ENCODE peak calls at places on chromosomes 2 and 18, in four cellular contexts. D, I, Y and U are unnamed samples.

GRCh38 chr2:20374919-20375318 is 24.3 kb upstream of the PUM2 start:
- DNase-seq in D (no peak), I (no peak), Y (no peak), U (no peak)

GRCh38 chr18:51196811-51197660 is 445 bp downstream of the MEX3C start:
- DNase-seq in D (peak; percentile 31), I (peak; percentile 63), Y (peak; percentile 71), U (peak; percentile 53)

GRCh38 chr2:118936286-118936685 is 5.7 kb upstream of the MARCO start:
- DNase-seq in D (no peak), I (no peak), Y (no peak), U (no peak)

GRCh38 chr2:62895632-62896009 is 155.0 kb upstream of the OTX1 start:
- DNase-seq in D (no peak), I (no peak), Y (no peak), U (no peak)

GRCh38 chr2:191789791-191790190 is 57.1 kb downstream of the CAVIN2 start:
- DNase-seq in D (no peak), I (no peak), Y (no peak), U (no peak)

GRCh38 chr2:102301867-102302362 is 9.4 kb upstream of the IL1RL1 start:
- DNase-seq in D (peak; percentile 36), I (peak; percentile 36), Y (no peak), U (peak; percentile 42)

GRCh38 chr18:34039194-34039593 is 185.5 kb downstream of the NOL4 start:
- DNase-seq in D (no peak), I (no peak), Y (no peak), U (peak; percentile 2)

GRCh38 chr2:182907081-182907830 is 40.8 kb upstream of the FRZB start:
- DNase-seq in D (no peak), I (no peak), Y (no peak), U (no peak)

GRCh38 chr18:72086421-72086820 is 457.7 kb downstream of the CBLN2 start:
- DNase-seq in D (no peak), I (no peak), Y (no peak), U (no peak)

GRCh38 chr2:233982421-233983121 is 65.4 kb downstream of the TRPM8 start:
- DNase-seq in D (no peak), I (no peak), Y (no peak), U (no peak)

GRCh38 chr18:70151554-70152130 is 53.8 kb downstream of the RTTN start:
- DNase-seq in D (no peak), I (no peak), Y (no peak), U (no peak)

GRCh38 chr2:189498205-189498604 is 56.9 kb downstream of the WDR75 start:
- DNase-seq in D (no peak), I (no peak), Y (no peak), U (no peak)

DNA sequence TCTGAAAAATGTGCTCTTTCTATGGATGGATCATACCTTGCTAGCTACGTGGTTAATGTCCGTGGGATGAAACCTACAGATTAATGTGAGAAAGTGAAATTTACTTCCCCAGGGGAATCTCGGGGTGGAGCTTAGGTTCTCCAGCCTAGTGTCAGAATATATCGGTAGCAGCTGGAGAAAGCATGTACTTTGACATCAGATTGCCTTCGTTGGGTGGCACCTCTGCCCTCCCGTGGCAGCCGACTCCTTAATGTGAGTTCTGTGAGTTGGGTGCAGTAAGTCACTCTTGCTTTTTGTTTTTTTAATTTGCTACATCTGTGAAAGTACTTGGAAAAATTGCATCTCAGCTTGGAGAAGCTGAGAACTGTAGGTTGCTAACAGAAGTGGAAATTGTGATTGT is 3.5 kb downstream of the KLF11 start:
- DNase-seq in D (no peak), I (no peak), Y (no peak), U (no peak)
- TF ChIP-seq CTCF in D (no peak), I (no peak), Y (no peak), U (no peak)

GRCh38 chr2:177056540-177056939 is 156.1 kb upstream of the HNRNPA3 start:
- DNase-seq in D (no peak), I (no peak), Y (no peak), U (no peak)
- TF ChIP-seq CTCF in D (no peak), I (no peak), Y (no peak), U (no peak)

GRCh38 chr2:45607701-45608100 is 3.4 kb downstream of the SRBD1 start:
- DNase-seq in D (no peak), I (no peak), Y (no peak), U (no peak)
- TF ChIP-seq CTCF in D (peak; percentile 29), I (no peak), Y (peak; percentile 34), U (no peak)

DNA sequence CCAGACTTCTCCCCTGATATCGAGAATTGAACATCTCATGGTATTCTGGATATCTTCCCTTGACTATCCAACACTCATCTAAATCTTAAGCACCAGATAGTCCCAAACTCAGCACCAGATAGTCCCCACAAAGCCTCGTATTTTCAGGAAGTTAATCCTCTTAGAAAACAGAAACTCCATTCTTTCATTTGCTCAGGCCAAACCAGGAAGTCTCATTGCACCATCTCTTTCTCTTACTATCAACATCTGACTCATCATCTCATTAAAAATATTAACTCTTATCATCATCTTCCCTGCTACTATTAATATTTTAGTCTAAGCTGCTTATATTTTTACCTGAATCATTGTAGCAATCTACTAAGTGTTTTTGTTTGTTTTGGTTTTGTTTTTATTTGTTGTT is 286.4 kb downstream of the GALNT13 start:
- DNase-seq in D (no peak), I (no peak), Y (no peak), U (no peak)
- TF ChIP-seq CTCF in D (no peak), I (no peak), Y (no peak), U (no peak)

GRCh38 chr2:125512313-125512712 is 1143.6 kb upstream of the GYPC start:
- DNase-seq in D (no peak), I (no peak), Y (no peak), U (no peak)

DNA sequence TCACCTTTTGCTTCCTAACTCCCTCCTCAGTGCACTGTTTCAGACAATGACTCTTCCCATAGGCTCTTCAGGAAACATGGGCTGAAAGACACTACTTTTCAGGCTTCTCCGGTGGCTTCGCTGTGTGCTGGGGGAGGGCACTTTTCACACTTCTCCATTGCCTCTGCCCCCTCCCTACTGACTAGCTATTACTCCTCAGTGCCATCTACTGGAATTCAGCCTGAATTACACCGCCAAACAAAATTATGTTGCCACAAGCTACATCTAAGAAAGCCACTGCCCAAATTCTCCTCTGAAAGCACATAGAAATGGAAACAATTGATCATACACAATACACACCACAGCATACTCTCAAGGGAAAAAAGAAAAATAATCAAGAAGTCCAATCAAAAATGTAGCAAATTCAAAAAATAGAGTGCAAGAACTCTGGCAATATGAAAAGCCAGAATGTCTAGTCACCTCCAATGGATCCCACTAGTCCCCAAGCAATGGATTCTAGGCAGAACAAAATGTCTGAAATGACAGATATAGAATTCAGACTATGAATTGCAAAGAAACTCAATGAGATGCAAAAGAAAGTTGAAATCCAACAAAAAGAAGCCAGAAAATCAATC is 1139.4 kb upstream of the GYPC start:
- DNase-seq in D (peak; percentile 32), I (no peak), Y (no peak), U (peak; percentile 38)
- TF ChIP-seq CTCF in D (peak; percentile 69), I (peak; percentile 73), Y (peak; percentile 40), U (peak; percentile 81)

GRCh38 chr18:64116806-64117205 is 32.1 kb downstream of the LINC00305 start:
- DNase-seq in D (no peak), I (no peak), Y (no peak), U (no peak)

GRCh38 chr18:64115906-64116305 is 33.0 kb downstream of the LINC00305 start:
- DNase-seq in D (no peak), I (no peak), Y (no peak), U (no peak)

GRCh38 chr18:64119916-64120315 is 29.0 kb downstream of the LINC00305 start:
- DNase-seq in D (no peak), I (no peak), Y (no peak), U (no peak)
- TF ChIP-seq CTCF in D (no peak), I (peak; percentile 27), Y (no peak), U (no peak)

DNA sequence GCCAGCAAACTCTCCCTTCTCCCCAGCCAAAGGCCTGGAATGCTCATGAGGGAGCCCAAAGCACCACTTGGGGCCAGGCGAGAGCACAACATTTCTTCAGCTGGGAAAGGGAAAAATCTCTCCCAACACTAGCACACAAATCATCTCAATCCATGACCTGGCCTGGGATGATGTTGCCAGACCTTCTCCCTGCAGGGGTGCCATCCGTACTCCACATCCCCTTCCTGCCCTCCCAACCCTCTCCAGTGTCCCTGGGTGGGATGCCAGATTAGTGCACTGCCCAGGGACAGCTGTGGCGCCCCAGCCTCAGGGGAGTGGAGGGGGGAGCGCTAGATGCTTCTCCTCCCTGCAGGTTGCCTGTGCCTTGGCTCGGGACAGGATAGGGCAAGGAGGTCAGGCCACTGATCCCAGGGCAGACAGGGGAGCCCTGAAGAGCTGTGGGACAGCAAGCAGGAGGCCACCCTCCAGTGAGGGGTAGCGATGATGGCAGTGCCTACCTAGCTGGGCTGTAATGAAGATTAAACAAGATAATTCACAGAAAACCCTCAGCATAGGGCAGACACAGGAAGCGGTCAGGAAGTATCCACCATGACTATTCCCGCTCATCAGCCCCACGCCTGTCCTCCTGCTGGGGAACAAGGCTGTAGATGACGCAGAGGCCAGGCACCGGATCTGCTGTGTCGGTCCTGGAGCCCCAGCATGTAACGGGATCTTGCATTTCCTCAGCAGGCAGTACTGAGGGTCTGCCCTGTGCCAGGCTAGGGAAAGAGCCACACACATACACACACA is 31.1 kb downstream of the SERTAD2 start:
- DNase-seq in D (no peak), I (no peak), Y (no peak), U (no peak)
- TF ChIP-seq CTCF in D (no peak), I (no peak), Y (peak; percentile 9), U (no peak)